ENCODE peak calls at places on chromosomes 16 and 17, in ten cellular contexts. W is A549, E is fibroblast of the aortic adventitia, K is HFF-Myc, G is lung, H is AG04450, B is upper lobe of left lung, J is neural progenitor cell, X is GM12864, V is choroid plexus epithelial cell. O is an unnamed sample.

GRCh38 chr16:9756434-9756833 is 425.8 kb downstream of the GRIN2A start:
- DNase-seq in W (no peak), E (no peak), K (no peak), G (no peak), H (no peak), B (no peak), J (no peak), X (no peak), V (no peak), O (no peak)

GRCh38 chr17:76452646-76453430 is at the start of gene UBE2O:
- DNase-seq in W (peak), E (peak), K (peak), G (peak), H (no peak), B (peak), J (peak), X (peak), V (peak), O (peak)

GRCh38 chr17:46916623-46917022 is 6.3 kb upstream of the GOSR2 start:
- DNase-seq in W (no peak), E (no peak), K (no peak), G (no peak), H (no peak), B (no peak), J (no peak), X (no peak), V (no peak), O (no peak)

GRCh38 chr17:38455288-38455915 is 27.1 kb downstream of the ARHGAP23 start:
- DNase-seq in W (peak), E (no peak), K (no peak), G (no peak), H (no peak), B (no peak), J (peak), X (no peak), V (no peak), O (no peak)

GRCh38 chr16:14510939-14511797 is 118.9 kb downstream of the PARN start:
- DNase-seq in W (no peak), E (peak), K (no peak), G (no peak), H (no peak), B (no peak), J (no peak), X (no peak), V (peak), O (peak)

GRCh38 chr16:86614699-86615098 is 36.4 kb downstream of the FOXL1 start:
- DNase-seq in W (no peak), E (no peak), K (no peak), G (no peak), H (no peak), B (no peak), J (no peak), X (no peak), V (no peak), O (no peak)

GRCh38 chr17:26962255-26963162 is 331.4 kb upstream of the WSB1 start:
- DNase-seq in W (no peak), E (no peak), K (no peak), G (no peak), H (no peak), B (no peak), J (peak), X (no peak), V (no peak), O (no peak)

GRCh38 chr17:14331200-14331981 is 30.5 kb downstream of the HS3ST3B1 start:
- DNase-seq in W (no peak), E (no peak), K (no peak), G (no peak), H (no peak), B (no peak), J (peak), X (no peak), V (no peak), O (no peak)

GRCh38 chr16:1786242-1787055 is 3.7 kb downstream of the NUBP2 start:
- DNase-seq in W (no peak), E (no peak), K (no peak), G (no peak), H (no peak), B (no peak), J (no peak), X (no peak), V (no peak), O (no peak)

GRCh38 chr16:3282103-3282746 is 1.1 kb upstream of the ZNF263 start:
- DNase-seq in W (peak), E (no peak), K (no peak), G (no peak), H (no peak), B (no peak), J (peak), X (no peak), V (no peak), O (no peak)

GRCh38 chr17:18166894-18167293 is 16.7 kb upstream of the ALKBH5 start:
- DNase-seq in W (no peak), E (peak), K (no peak), G (no peak), H (no peak), B (no peak), J (no peak), X (no peak), V (no peak), O (no peak)

GRCh38 chr16:29994613-29995329 is 646 bp downstream of the HIRIP3 start:
- DNase-seq in W (no peak), E (peak), K (no peak), G (peak), H (no peak), B (peak), J (no peak), X (no peak), V (peak), O (no peak)

GRCh38 chr17:56244268-56244890 is 91.1 kb downstream of the ANKFN1 start:
- DNase-seq in W (no peak), E (no peak), K (no peak), G (no peak), H (no peak), B (no peak), J (peak), X (no peak), V (no peak), O (no peak)

DNA sequence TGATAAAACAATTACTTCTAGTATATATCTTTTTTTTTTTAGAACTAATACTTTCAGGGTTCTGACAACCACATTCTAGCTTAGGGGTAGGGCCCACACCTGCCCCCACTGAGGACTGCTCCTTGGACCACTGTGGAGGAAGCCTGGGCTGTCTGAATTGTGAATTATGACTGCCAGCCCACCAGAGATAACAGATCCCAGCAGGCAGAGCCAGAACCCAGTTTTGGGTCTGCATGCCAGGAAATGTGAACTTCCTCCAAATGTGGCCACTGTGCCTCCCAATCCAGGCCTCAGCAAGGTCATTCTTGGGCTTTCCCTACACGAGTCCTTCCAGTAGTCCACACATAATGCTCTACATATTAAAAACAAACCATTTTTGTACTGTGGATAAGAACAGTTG is 15.9 kb downstream of the VEZF1 start:
- DNase-seq in W (no peak), E (no peak), K (no peak), G (no peak), H (no peak), B (no peak), J (no peak), X (no peak), V (no peak), O (no peak)
- H3K4me3 ChIP-seq in W (no peak), E (no peak), K (no peak), G (no peak), H (no peak), B (no peak), J (no peak), X (no peak), V (no peak), O (no peak)

DNA sequence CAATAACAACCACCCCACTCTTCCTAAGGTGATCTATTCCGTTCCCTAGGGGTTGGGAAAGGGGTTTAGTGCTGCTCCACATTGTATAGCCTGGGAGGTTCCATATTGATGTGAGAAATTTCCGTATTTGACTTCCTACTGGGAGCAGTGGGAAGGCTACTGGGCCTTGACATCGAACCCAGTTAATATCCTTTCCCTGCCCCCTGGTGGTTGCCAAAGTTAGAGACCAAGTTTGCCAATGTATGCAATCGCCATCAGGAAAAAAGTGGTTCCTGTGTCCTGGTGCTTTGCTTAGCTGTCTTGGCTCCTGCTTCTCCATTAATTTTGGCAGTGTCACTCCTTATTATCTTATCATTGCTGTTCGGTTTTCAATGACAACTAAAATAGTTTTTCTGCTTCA is 914.9 kb downstream of the KCNJ2 start:
- DNase-seq in W (peak), E (peak), K (peak), G (peak), H (no peak), B (peak), J (peak), X (no peak), V (peak), O (no peak)
- TF ChIP-seq CTCF in W (peak), E (peak), K (peak), G (no peak), H (peak), B (peak), J (peak), X (peak), V (peak), O (peak)

DNA sequence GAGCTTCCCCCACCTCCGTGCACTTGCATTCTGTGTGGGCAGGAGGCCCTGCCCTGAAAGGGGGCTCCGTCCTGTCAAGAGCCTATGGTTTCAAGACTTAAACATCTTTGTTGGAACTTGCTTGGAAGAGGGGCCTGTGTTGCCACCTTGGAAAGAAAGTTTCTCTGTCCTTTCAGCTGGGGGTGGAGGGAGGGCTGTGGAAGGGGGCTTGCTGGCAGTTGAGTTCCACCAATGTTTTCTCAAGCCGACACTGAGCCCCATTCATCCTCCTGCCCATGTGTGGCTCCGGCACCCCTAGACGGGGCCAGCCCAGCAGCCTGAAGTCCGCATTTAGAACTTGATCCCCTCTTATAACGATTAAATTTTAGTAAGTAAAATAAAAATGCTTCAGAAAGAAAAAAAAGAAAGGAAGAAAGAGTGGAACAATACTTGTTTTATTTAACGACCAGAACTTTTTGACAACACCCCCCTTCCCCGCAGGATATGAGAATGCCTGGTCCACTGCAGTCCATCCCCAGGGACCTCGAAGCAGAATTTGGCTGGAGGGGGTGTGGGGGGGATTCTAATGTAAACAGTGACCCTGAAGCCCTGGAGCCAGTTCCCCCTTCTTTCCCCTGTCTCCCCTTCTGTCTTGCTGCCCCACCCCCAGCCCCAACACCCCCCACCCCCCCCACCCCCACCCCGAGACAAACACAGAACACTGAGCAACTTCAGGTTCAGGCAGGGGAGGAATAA is 26.9 kb upstream of the CLEC18A start:
- DNase-seq in W (no peak), E (no peak), K (no peak), G (no peak), H (no peak), B (no peak), J (no peak), X (no peak), V (no peak), O (no peak)
- H3K4me3 ChIP-seq in W (no peak), E (no peak), K (no peak), G (no peak), H (no peak), B (no peak), J (no peak), X (no peak), V (no peak), O (no peak)

GRCh38 chr17:7139400-7139799 is 24.8 kb upstream of the ASGR2 start:
- DNase-seq in W (no peak), E (no peak), K (no peak), G (no peak), H (no peak), B (no peak), J (no peak), X (no peak), V (no peak), O (no peak)

GRCh38 chr17:7133916-7134315 is 19.3 kb upstream of the ASGR2 start:
- DNase-seq in W (no peak), E (no peak), K (no peak), G (no peak), H (no peak), B (no peak), J (peak), X (no peak), V (no peak), O (no peak)

GRCh38 chr17:7136266-7136877 is 21.8 kb upstream of the ASGR2 start:
- DNase-seq in W (peak), E (peak), K (peak), G (peak), H (peak), B (peak), J (peak), X (no peak), V (peak), O (peak)

GRCh38 chr17:7138800-7139381 is 24.3 kb upstream of the ASGR2 start:
- DNase-seq in W (no peak), E (no peak), K (no peak), G (no peak), H (no peak), B (peak), J (no peak), X (no peak), V (peak), O (no peak)

GRCh38 chr17:7137182-7137943 is 22.7 kb upstream of the ASGR2 start:
- DNase-seq in W (no peak), E (no peak), K (no peak), G (no peak), H (no peak), B (peak), J (no peak), X (no peak), V (peak), O (no peak)
- TF ChIP-seq CTCF in W (no peak), E (no peak), K (no peak), G (no peak), H (no peak), B (no peak), J (no peak), X (no peak), V (peak), O (no peak)

DNA sequence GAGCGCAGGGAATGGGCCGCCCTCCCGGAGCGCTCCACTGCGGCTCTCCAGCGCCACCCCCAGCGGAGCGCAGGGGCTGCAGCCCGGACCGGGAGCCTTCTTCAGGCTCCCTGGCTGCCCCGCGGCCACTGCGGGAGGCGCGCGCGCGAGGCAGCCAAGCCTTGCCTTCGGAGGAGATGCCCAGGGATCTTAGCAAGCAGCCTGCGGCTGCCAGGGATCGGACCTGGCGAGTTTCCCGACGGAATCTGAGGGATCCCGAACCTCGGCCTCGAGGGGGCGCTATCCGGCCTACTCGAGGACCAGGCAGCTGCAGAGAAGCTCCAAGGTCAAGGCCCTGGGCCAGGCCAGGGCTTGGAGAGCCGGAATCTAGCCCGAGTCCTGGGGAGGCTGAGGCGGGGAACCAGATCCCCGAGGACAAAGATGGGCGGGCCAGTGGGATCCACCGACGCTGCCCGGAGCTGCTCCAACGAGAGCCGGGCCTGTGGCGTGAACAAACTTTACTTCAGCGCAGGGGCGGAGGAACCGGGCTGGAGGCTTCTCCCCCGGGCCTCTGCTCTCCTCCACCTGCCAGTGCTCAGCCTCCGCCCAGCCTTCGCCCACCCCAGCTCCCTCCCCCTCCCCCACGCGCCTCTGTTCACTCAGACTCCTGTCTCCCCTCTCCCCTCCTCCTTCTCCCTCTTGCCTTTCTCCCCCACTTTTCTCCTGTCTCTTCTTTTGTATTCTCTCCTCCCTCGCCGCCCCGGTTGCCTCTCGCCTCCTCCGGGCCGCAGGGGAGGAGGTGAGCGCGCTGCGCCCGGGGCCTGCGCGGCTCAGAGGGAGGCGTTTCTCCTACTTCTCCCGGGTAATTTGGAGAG is at the start of gene IRX6:
- DNase-seq in W (peak), E (no peak), K (no peak), G (peak), H (no peak), B (peak), J (peak), X (no peak), V (no peak), O (no peak)
- H3K4me3 ChIP-seq in W (peak), E (no peak), K (no peak), G (peak), H (no peak), B (peak), J (peak), X (no peak), V (no peak), O (no peak)

GRCh38 chr17:7897773-7898172 is 9.2 kb downstream of the CHD3 start:
- DNase-seq in W (peak), E (peak), K (no peak), G (no peak), H (no peak), B (no peak), J (no peak), X (no peak), V (peak), O (no peak)
- TF ChIP-seq CTCF in W (peak), E (peak), K (peak), G (peak), H (peak), B (no peak), J (peak), X (no peak), V (peak), O (peak)